ENCODE peak calls at places on chromosomes 16 and 17, in four cellular contexts. B is heart right ventricle, I is A549, F is breast epithelium. O is an unnamed sample.

GRCh38 chr17:2023692-2024571 is 1.2 kb downstream of the RTN4RL1 start:
- DNase-seq in B (no peak), I (peak), F (peak), O (peak)

GRCh38 chr17:48307814-48308411 is 122.1 kb downstream of the SKAP1 start:
- DNase-seq in B (peak), I (peak), F (no peak), O (peak)

GRCh38 chr17:58153046-58153445 is 4.9 kb downstream of the OR4D1 start:
- DNase-seq in B (no peak), I (no peak), F (no peak), O (no peak)

GRCh38 chr17:7673239-7673638 is 14.1 kb downstream of the TP53 start:
- DNase-seq in B (no peak), I (no peak), F (no peak), O (no peak)

GRCh38 chr17:57329380-57330214 is 73.3 kb downstream of the MSI2 start:
- DNase-seq in B (no peak), I (no peak), F (no peak), O (no peak)

GRCh38 chr17:82927661-82928601 is 88.1 kb upstream of the ZNF750 start:
- DNase-seq in B (no peak), I (no peak), F (no peak), O (no peak)

GRCh38 chr17:50123649-50124349 is 6.2 kb downstream of the SAMD14 start:
- DNase-seq in B (no peak), I (no peak), F (no peak), O (no peak)

GRCh38 chr17:75430159-75430748 is 24.8 kb upstream of the GRB2 start:
- DNase-seq in B (no peak), I (peak), F (no peak), O (no peak)

GRCh38 chr16:4404967-4405696 is 11.3 kb downstream of the CORO7 start:
- DNase-seq in B (no peak), I (no peak), F (no peak), O (no peak)

GRCh38 chr16:89583197-89583894 is 7.8 kb downstream of the CPNE7 start:
- DNase-seq in B (no peak), I (no peak), F (no peak), O (no peak)

GRCh38 chr16:89581045-89581695 is 5.6 kb downstream of the CPNE7 start:
- DNase-seq in B (no peak), I (peak), F (no peak), O (peak)

GRCh38 chr16:89583895-89584644 is 8.5 kb downstream of the CPNE7 start:
- DNase-seq in B (no peak), I (no peak), F (no peak), O (no peak)

GRCh38 chr16:89582614-89583196 is 7.1 kb downstream of the CPNE7 start:
- DNase-seq in B (no peak), I (no peak), F (no peak), O (no peak)

DNA sequence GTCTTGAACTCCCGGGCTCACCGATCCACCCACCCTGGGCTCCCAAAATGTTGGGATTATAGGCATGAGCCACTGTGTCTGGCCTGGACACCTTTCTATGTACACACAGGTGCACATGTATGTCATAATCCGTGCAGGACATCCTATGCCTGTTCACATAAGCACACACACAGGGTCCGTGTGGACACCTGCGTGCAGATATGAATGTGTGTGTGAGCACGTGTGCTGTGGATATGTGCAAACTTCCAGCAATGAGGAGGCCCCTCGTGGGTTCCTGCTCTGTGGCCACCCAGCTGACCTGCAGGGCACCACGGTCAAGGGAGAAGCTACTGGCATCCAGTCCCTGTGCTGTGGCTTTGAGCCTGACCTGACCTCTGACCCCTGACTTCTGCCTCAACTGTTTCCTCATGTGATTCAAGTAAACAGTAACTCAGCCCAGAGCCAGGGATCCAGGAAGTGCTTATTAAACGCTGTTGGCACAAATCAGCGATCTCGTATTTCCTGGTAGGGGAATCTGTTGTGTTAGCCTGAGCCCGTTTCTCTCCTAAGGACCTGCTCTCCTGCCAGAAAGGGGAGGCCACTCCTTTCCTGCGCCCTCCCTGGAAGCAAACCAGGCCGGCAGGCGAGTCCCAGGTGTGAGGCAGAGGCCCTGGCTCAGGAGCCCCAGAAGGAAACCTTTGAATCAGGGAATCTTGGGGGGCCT is 6.5 kb downstream of the CPNE7 start:
- DNase-seq in B (no peak), I (no peak), F (peak), O (no peak)
- H3K27ac ChIP-seq in B (no peak), I (peak), F (peak), O (peak)

GRCh38 chr16:54093281-54093680 is 193.3 kb downstream of the IRX3 start:
- DNase-seq in B (no peak), I (no peak), F (no peak), O (no peak)
- TF ChIP-seq CTCF in B (no peak), I (no peak), F (no peak), O (no peak)

DNA sequence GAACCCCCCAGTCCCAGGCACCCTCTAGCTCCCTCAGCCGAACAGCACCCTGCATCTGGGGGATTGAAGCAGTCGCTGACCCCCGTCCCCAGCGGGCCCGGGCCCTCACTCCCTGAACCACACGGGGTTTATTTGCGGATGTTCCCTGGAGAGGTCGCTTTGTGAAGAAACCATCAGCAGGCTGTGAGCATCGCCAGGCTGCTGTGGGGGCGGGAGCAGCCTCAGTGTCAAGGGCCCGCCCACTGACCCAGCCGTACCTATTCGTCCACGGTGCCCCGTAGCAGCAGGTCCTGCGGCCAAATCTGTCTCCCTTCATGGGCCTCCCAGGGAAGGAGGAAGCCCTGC is 6.4 kb upstream of the RAB40C start:
- DNase-seq in B (no peak), I (no peak), F (no peak), O (no peak)
- H3K27ac ChIP-seq in B (peak), I (no peak), F (no peak), O (peak)

DNA sequence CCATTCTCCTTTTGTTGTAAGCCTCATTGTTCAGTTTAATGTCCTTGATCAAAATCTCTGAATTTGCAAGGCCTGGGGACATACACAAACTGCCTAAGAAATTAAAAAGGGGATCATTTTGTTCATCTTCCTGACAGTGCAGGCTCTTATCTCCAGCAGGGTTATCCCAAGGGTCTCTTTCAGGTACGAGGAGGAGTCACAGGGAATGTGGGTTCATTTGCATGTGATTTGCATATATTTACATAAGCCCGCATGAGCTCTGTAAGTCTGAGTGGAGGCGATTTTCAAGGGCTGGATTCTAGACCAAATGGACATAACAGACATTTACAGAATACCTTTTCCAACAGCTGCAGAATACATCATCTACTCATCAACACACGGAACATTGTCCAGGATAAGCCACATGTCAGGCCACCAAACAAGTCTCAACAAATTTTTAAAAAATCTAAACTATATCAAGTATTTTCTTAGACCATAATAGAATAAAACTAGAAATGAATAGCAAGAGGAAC is 269.8 kb downstream of the RBFOX1 start:
- DNase-seq in B (no peak), I (no peak), F (no peak), O (no peak)
- TF ChIP-seq CTCF in B (no peak), I (no peak), F (no peak), O (no peak)

DNA sequence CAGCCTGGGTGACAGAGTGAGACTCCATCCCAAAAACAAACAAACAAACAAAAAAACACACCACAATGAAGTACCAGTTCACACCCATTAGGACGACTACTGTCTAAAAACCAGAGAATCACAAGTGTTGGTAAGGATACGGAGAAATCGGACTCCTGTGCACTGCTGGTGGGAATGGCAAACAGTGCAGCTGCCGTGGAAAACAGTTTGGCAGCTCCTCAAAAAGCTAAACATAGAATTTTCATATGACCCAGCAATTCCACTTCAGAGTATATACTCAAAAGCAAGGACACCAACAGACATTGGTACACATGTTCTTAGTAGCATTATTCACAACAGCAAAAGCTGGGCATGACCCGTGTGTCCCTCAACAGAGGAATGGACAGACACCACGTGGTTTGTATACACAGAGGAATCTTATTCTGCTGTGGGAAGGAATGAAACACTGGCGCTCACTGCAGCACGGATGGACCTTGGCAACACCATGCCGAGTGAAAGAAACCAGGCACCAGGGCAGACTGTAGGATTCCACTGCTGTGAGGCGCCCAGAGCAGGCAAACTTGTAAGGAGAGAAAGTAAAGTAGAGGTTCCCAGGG is 16.0 kb downstream of the NPTX1 start:
- DNase-seq in B (no peak), I (no peak), F (no peak), O (no peak)
- H3K27ac ChIP-seq in B (peak), I (no peak), F (no peak), O (no peak)

DNA sequence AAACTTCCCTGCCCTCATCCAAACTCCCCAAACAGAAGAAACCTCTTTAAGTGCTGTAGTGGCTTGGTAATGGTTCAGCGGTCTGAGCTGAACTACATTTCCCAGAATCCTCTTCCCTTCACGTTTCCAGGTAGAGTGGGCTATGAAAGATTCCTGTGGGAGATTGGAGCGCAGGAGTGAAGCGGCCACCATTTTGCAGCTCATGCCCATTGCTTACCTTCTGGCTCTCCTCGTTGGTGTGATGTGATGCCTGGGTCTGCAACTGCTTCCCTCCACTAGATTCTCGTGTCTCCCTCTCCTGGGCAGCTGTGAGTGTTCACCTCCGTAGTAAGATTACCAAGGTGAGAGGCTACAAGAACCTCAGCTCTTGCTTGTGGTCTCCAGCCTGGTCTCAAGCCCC is 82.1 kb downstream of the GPR139 start:
- DNase-seq in B (no peak), I (no peak), F (no peak), O (no peak)
- TF ChIP-seq CTCF in B (no peak), I (no peak), F (no peak), O (no peak)

GRCh38 chr17:6239237-6239798 is 169.1 kb downstream of the WSCD1 start:
- DNase-seq in B (no peak), I (no peak), F (no peak), O (peak)
- H3K27ac ChIP-seq in B (no peak), I (no peak), F (no peak), O (peak)

GRCh38 chr16:66159987-66160386 is 206.5 kb upstream of the CDH5 start:
- DNase-seq in B (no peak), I (no peak), F (no peak), O (peak)
- TF ChIP-seq CTCF in B (no peak), I (no peak), F (no peak), O (no peak)

GRCh38 chr17:31562447-31562846 is 171.0 kb downstream of the RAB11FIP4 start:
- DNase-seq in B (no peak), I (no peak), F (no peak), O (no peak)

GRCh38 chr17:31560836-31561235 is 169.4 kb downstream of the RAB11FIP4 start:
- DNase-seq in B (no peak), I (no peak), F (no peak), O (peak)

GRCh38 chr17:31559647-31560501 is 168.4 kb downstream of the RAB11FIP4 start:
- DNase-seq in B (peak), I (no peak), F (no peak), O (peak)

GRCh38 chr17:31564291-31564690 is 172.8 kb downstream of the RAB11FIP4 start:
- DNase-seq in B (no peak), I (no peak), F (no peak), O (no peak)

GRCh38 chr17:31561469-31562412 is 170.3 kb downstream of the RAB11FIP4 start:
- DNase-seq in B (no peak), I (no peak), F (no peak), O (no peak)
- H3K27ac ChIP-seq in B (peak), I (no peak), F (peak), O (peak)

O was measured in RWPE1.